ENCODE peak calls at places on chromosomes 16 and 17, in five cellular contexts. U is AG04449; I is breast epithelium; W is astrocyte; D is effector memory CD4-positive, alpha-beta T cell. A is an unnamed sample.

GRCh38 chr16:55056585-55057520 is 126.2 kb downstream of the IRX5 start:
- DNase-seq in U (no peak), W (no peak), I (no peak), D (no peak), A (no peak)

GRCh38 chr16:48605518-48606110 is 4.4 kb downstream of the N4BP1 start:
- DNase-seq in W (no peak), D (no peak), U (no peak), I (no peak), A (no peak)

GRCh38 chr17:1399366-1399678 is 700 bp downstream of the YWHAE start:
- DNase-seq in W (no peak), U (no peak), D (no peak), I (no peak), A (no peak)

GRCh38 chr16:27127293-27127692 is 60.6 kb downstream of the C16orf82 start:
- DNase-seq in U (peak), I (no peak), W (peak), D (no peak), A (no peak)

GRCh38 chr17:73609078-73609477 is 35.2 kb downstream of the SDK2 start:
- DNase-seq in W (no peak), I (no peak), D (no peak), U (no peak), A (no peak)

GRCh38 chr17:27379863-27380533 is 76.2 kb upstream of the KSR1 start:
- DNase-seq in W (peak), D (no peak), U (no peak), I (peak), A (no peak)

GRCh38 chr17:74805543-74805991 is 29.4 kb upstream of the NAT9 start:
- DNase-seq in I (no peak), D (no peak), W (no peak), U (no peak), A (no peak)

GRCh38 chr17:14427914-14428639 is 127.2 kb downstream of the HS3ST3B1 start:
- DNase-seq in U (no peak), I (no peak), D (peak), W (no peak), A (no peak)

GRCh38 chr17:13154403-13154802 is 136.6 kb upstream of the ELAC2 start:
- DNase-seq in U (peak), I (no peak), W (peak), D (no peak), A (no peak)

GRCh38 chr16:78706637-78707036 is 607.2 kb downstream of the WWOX start:
- DNase-seq in D (no peak), I (no peak), U (no peak), W (no peak), A (no peak)

GRCh38 chr17:1227365-1227764 is 42.9 kb upstream of the BHLHA9 start:
- DNase-seq in U (no peak), D (no peak), I (no peak), W (no peak), A (no peak)

GRCh38 chr16:89097528-89097846 is 3.8 kb downstream of the ACSF3 start:
- DNase-seq in W (no peak), I (no peak), D (no peak), U (no peak), A (no peak)

GRCh38 chr16:89341697-89342694 is 124.5 kb downstream of the ZNF778 start:
- DNase-seq in U (no peak), I (no peak), W (no peak), D (no peak), A (no peak)

GRCh38 chr16:73527191-73527590 is 479.3 kb upstream of the ZFHX3 start:
- DNase-seq in D (no peak), I (no peak), U (no peak), W (no peak), A (no peak)

GRCh38 chr17:68248199-68248825 is 469 bp downstream of the AMZ2 start:
- DNase-seq in I (no peak), U (no peak), W (peak), D (no peak), A (no peak)

GRCh38 chr17:68247445-68248198 is at the start of gene AMZ2:
- DNase-seq in D (peak), W (peak), I (peak), U (peak), A (no peak)

GRCh38 chr17:68248886-68249872 is 1.3 kb downstream of the AMZ2 start:
- DNase-seq in I (peak), D (no peak), W (no peak), U (no peak), A (no peak)

DNA sequence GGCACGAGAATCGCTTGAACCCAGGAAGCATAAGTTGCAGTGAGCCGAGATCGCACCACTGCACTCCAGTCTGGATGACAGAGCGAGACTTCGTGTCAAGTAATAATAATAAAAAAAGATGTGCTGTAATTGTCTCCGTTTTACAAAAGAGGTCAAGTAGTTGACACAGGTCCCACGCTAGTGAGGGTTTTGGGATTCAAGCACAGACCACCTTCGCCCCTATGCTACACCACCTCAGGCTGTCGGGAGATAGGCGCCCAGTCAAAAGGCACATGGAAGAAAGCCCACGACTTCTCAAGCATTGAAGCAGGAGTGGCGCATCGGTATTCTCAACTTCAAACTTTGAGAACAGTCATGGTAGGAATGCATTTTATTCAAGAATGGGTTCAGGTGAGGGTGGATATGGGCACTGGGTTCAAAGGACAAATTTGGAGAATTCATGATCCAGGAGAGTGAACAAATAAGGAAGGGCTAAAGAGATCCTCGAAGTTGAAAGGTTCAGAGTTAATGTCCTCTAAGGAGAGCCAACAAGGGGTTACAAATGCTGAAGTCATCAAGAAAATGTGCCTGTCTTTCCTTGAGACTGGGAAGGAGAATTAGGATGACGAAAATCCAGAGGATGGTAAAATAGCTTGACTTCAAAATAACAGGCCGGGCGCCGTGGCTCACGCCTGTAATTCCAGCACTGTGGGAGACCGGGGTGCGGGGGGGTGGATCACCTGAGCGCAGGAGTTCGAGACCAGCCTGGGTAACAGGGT is 1.4 kb upstream of the AMZ2 start:
- DNase-seq in I (peak), W (no peak), D (no peak), U (no peak), A (no peak)
- H3K4me3 ChIP-seq in I (peak), W (no peak), D (peak), U (no peak), A (no peak)

GRCh38 chr16:86504315-86505184 is 5.8 kb upstream of the FOXF1 start:
- DNase-seq in U (no peak), W (no peak), I (no peak), D (no peak), A (no peak)
- H3K4me3 ChIP-seq in U (no peak), W (no peak), I (no peak), D (no peak), A (no peak)

GRCh38 chr16:66516808-66517585 is 32.9 kb downstream of the TK2 start:
- DNase-seq in U (peak), D (peak), W (peak), I (peak), A (peak)
- H3K4me3 ChIP-seq in U (no peak), D (peak), W (peak), I (peak), A (no peak)

GRCh38 chr17:77207689-77208216 is 67.0 kb downstream of the SEC14L1 start:
- DNase-seq in I (no peak), U (no peak), D (no peak), W (no peak), A (no peak)

GRCh38 chr17:77210331-77210730 is 69.6 kb downstream of the SEC14L1 start:
- DNase-seq in W (no peak), D (no peak), U (no peak), I (no peak), A (no peak)

GRCh38 chr17:77208217-77208808 is 67.5 kb downstream of the SEC14L1 start:
- DNase-seq in I (no peak), D (no peak), W (peak), U (no peak), A (no peak)

GRCh38 chr17:77208856-77209255 is 68.1 kb downstream of the SEC14L1 start:
- DNase-seq in D (no peak), U (no peak), W (no peak), I (no peak), A (no peak)

DNA sequence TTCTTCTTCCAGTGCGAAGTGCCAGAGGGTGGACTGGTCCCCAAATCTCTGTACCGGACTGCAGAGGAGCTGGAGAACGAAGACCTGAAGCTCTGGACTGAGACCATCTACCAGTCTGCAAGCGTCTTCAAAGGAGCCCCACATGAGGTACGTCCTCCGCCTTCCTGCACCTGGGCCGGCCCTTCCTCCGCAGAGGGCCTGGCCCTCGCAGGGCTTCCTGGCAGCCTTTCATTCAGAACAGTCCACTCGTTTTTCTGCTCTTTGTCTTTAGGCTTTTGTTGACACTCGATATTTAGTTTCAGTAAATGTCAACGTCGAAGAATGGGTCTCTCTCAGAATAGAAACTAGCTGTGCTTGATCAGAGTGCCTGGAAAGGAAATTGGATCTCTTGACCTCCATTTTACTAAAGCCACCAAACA is 68.6 kb downstream of the SEC14L1 start:
- DNase-seq in W (no peak), I (no peak), U (no peak), D (no peak), A (no peak)
- H3K4me3 ChIP-seq in W (no peak), I (no peak), U (no peak), D (no peak), A (no peak)

GRCh38 chr17:68909066-68909465 is 46.1 kb downstream of the ABCA8 start:
- DNase-seq in W (peak), D (no peak), U (peak), I (peak), A (peak)
- H3K4me3 ChIP-seq in W (no peak), D (no peak), U (no peak), I (no peak), A (no peak)

GRCh38 chr16:28984619-28985135 is at the start of gene LAT:
- DNase-seq in I (no peak), D (peak), W (no peak), U (no peak), A (no peak)
- H3K4me3 ChIP-seq in I (peak), D (peak), W (no peak), U (no peak), A (no peak)